ENCODE peak calls at places on chromosomes 6 and 20, in eight cellular contexts. A, Y, F, R, Z, O, P and G are unnamed samples.

GRCh38 chr6:159833556-159833955 is 33.5 kb downstream of the PNLDC1 start:
- DNase-seq in A (no peak), Y (no peak), F (no peak), R (no peak), Z (no peak), O (no peak), P (no peak), G (no peak)

GRCh38 chr6:164398647-164399046 is 910.8 kb downstream of the C6orf118 start:
- DNase-seq in A (no peak), Y (no peak), F (no peak), R (no peak), Z (no peak), O (no peak), P (no peak), G (no peak)

GRCh38 chr6:69044534-69044933 is 409.5 kb downstream of the ADGRB3 start:
- DNase-seq in A (no peak), Y (no peak), F (no peak), R (no peak), Z (no peak), O (no peak), P (no peak), G (no peak)

GRCh38 chr6:41670703-41671360 is 32.6 kb downstream of the MDFI start:
- DNase-seq in A (no peak), Y (no peak), F (no peak), R (no peak), Z (no peak), O (no peak), P (no peak), G (no peak)

GRCh38 chr20:59933849-59934585 is 580 bp upstream of the SYCP2 start:
- DNase-seq in A (peak; percentile 78), Y (peak; percentile 49), F (peak; percentile 82), R (peak; percentile 90), Z (no peak), O (peak; percentile 62), P (no peak), G (peak; percentile 85)

GRCh38 chr20:49184691-49185070 is 3.5 kb downstream of the STAU1 start:
- DNase-seq in A (no peak), Y (no peak), F (no peak), R (no peak), Z (no peak), O (no peak), P (no peak), G (no peak)

GRCh38 chr20:57756213-57756612 is 46.4 kb upstream of the PMEPA1 start:
- DNase-seq in A (no peak), Y (no peak), F (no peak), R (peak; percentile 26), Z (no peak), O (no peak), P (no peak), G (no peak)

GRCh38 chr6:142187209-142187608 is 40.1 kb downstream of the VTA1 start:
- DNase-seq in A (no peak), Y (no peak), F (no peak), R (no peak), Z (no peak), O (no peak), P (no peak), G (no peak)

GRCh38 chr6:24788031-24788665 is 10.6 kb downstream of the ARMH2 start:
- DNase-seq in A (no peak), Y (no peak), F (no peak), R (no peak), Z (no peak), O (no peak), P (no peak), G (no peak)

GRCh38 chr20:57498425-57499400 is 26.2 kb downstream of the CTCFL start:
- DNase-seq in A (no peak), Y (no peak), F (no peak), R (no peak), Z (no peak), O (no peak), P (no peak), G (no peak)

GRCh38 chr6:100593522-100593921 is 128.8 kb upstream of the SIM1 start:
- DNase-seq in A (no peak), Y (no peak), F (no peak), R (no peak), Z (no peak), O (no peak), P (no peak), G (no peak)

GRCh38 chr6:37304766-37305165 is 46.8 kb upstream of the TMEM217 start:
- DNase-seq in A (no peak), Y (no peak), F (no peak), R (no peak), Z (no peak), O (no peak), P (no peak), G (no peak)

GRCh38 chr6:117933471-117933870 is 26.4 kb downstream of the SLC35F1 start:
- DNase-seq in A (no peak), Y (no peak), F (no peak), R (no peak), Z (no peak), O (no peak), P (no peak), G (no peak)

GRCh38 chr6:156638581-156638980 is 138.6 kb upstream of the ARID1B start:
- DNase-seq in A (no peak), Y (no peak), F (no peak), R (no peak), Z (no peak), O (no peak), P (no peak), G (no peak)

GRCh38 chr6:16238057-16238657 is at the start of gene GMPR:
- DNase-seq in A (peak; percentile 81), Y (no peak), F (peak; percentile 82), R (peak; percentile 90), Z (no peak), O (peak; percentile 56), P (no peak), G (peak; percentile 88)

GRCh38 chr6:44002071-44002590 is 125.1 kb downstream of the MRPL14 start:
- DNase-seq in A (no peak), Y (peak; percentile 47), F (no peak), R (no peak), Z (no peak), O (no peak), P (peak; percentile 53), G (no peak)

GRCh38 chr6:43999628-44000027 is 127.6 kb downstream of the MRPL14 start:
- DNase-seq in A (no peak), Y (no peak), F (no peak), R (peak; percentile 33), Z (no peak), O (no peak), P (no peak), G (no peak)

GRCh38 chr6:44002591-44003344 is 124.5 kb downstream of the MRPL14 start:
- DNase-seq in A (peak; percentile 36), Y (no peak), F (peak; percentile 70), R (no peak), Z (no peak), O (no peak), P (peak; percentile 44), G (peak; percentile 63)

GRCh38 chr6:44001318-44001868 is 125.9 kb downstream of the MRPL14 start:
- DNase-seq in A (no peak), Y (peak; percentile 52), F (no peak), R (no peak), Z (peak; percentile 72), O (no peak), P (peak; percentile 39), G (no peak)

GRCh38 chr6:44000164-44000842 is 126.9 kb downstream of the MRPL14 start:
- DNase-seq in A (no peak), Y (no peak), F (peak; percentile 60), R (no peak), Z (peak; percentile 84), O (no peak), P (no peak), G (no peak)
- TF ChIP-seq CTCF in A (no peak), Y (no peak), F (no peak), R (no peak), Z (no peak), O (no peak), P (no peak), G (no peak)

DNA sequence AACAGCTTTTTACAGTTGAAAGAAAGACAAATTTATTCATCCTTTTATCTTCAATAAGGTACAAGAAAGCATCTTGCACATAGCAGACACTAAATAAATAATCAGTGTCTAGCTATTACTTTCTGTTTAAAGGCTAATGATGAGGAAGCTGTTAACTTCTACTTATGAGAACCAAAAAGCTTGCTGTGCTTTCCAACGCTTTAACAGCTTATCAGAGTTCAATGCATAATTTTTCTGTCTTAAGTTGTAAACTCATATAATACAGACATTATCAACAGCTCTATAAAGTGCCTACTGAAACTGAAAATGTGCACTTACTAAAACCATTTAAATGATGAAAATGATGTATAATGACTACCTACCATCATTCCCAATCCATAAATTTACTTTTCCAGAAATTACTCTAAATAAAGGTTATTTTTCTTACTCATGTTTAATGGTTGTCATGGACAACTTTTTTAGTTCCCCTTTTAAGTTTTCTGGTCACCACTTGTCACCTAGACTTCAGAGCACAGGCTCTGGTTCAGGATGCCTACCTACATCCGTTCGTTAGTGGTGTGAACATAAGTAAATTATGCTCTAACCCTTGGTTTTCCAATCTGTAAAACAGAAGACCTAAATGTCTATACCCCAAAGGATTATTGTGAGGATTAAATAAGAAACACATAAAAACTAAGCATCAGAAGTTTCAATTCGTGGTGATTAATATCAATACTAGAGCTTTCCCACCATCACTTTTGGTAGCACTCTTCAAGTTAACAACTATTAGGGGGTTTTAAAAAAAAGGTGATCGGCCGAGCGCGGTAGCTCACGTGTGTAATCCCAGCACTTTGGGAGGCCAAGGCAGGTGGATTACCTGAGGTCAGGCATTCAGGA is 8.0 kb downstream of the PNISR start:
- DNase-seq in A (no peak), Y (no peak), F (no peak), R (no peak), Z (peak; percentile 38), O (no peak), P (no peak), G (no peak)
- H3K36me3 ChIP-seq in A (no peaks in the 10 kb centered on the region), Y (peaks cover 35% of the 10 kb centered on the region), F (no peaks in the 10 kb centered on the region), R (no peaks in the 10 kb centered on the region), Z (peaks cover 7% of the 10 kb centered on the region), O (peaks cover 16% of the 10 kb centered on the region), P (no peaks in the 10 kb centered on the region), G (no peaks in the 10 kb centered on the region)

GRCh38 chr20:46894579-46894958 is at the start of gene EYA2:
- DNase-seq in A (no peak), Y (no peak), F (peak; percentile 16), R (no peak), Z (no peak), O (no peak), P (no peak), G (peak; percentile 32)
- TF ChIP-seq EP300 in A (no peak), Y (no peak), F (no peak), R (no peak), Z (no peak), O (no peak), P (no peak), G (no peak)

GRCh38 chr6:130846507-130846906 is 19.3 kb downstream of the SMLR1 start:
- DNase-seq in A (no peak), Y (no peak), F (no peak), R (no peak), Z (no peak), O (no peak), P (no peak), G (no peak)

GRCh38 chr6:130847546-130847945 is 20.3 kb downstream of the SMLR1 start:
- DNase-seq in A (no peak), Y (no peak), F (no peak), R (no peak), Z (no peak), O (no peak), P (no peak), G (no peak)

GRCh38 chr6:130840050-130840449 is 12.8 kb downstream of the SMLR1 start:
- DNase-seq in A (no peak), Y (no peak), F (no peak), R (no peak), Z (no peak), O (no peak), P (no peak), G (no peak)

GRCh38 chr6:130841128-130841728 is 14.0 kb downstream of the SMLR1 start:
- DNase-seq in A (no peak), Y (no peak), F (no peak), R (no peak), Z (no peak), O (no peak), P (no peak), G (no peak)

GRCh38 chr6:130843575-130844320 is 16.5 kb downstream of the SMLR1 start:
- DNase-seq in A (no peak), Y (peak; percentile 74), F (no peak), R (no peak), Z (peak; percentile 9), O (no peak), P (no peak), G (no peak)
- TF ChIP-seq CTCF in A (peak; percentile 67), Y (peak; percentile 91), F (peak; percentile 22), R (no peak), Z (peak; percentile 75), O (peak; percentile 54), P (peak; percentile 53), G (peak; percentile 13)